ENCODE peak calls at places on chromosomes 3 and 15, in seven cellular contexts. Z is K562, I is HepG2, M is HCT116, G is GM12878, B is H1, O is SK-N-SH. J is an unnamed sample.

GRCh38 chr3:179653777-179654117 is 907 bp downstream of the USP13 start:
- DNase-seq in Z (no peak), I (no peak), M (no peak), G (no peak), B (no peak), O (no peak), J (no peak)

GRCh38 chr15:47466357-47466756 is 250.9 kb upstream of the SEMA6D start:
- DNase-seq in Z (no peak), I (no peak), M (no peak), G (no peak), B (no peak), O (no peak), J (no peak)

GRCh38 chr3:119611664-119612063 is 14.0 kb downstream of the PLA1A start:
- DNase-seq in Z (no peak), I (no peak), M (no peak), G (no peak), B (no peak), O (no peak), J (no peak)

GRCh38 chr3:46586738-46587246 is 20.7 kb upstream of the LRRC2 start:
- DNase-seq in Z (no peak), I (no peak), M (no peak), G (no peak), B (no peak), O (no peak), J (no peak)

GRCh38 chr3:127079211-127079610 is 96.3 kb downstream of the PLXNA1 start:
- DNase-seq in Z (no peak), I (no peak), M (no peak), G (no peak), B (no peak), O (no peak), J (no peak)

GRCh38 chr15:74631935-74632560 is 16.4 kb downstream of the CLK3 start:
- DNase-seq in Z (peak; percentile 72), I (peak; percentile 46), M (no peak), G (no peak), B (no peak), O (peak; percentile 82), J (no peak)

GRCh38 chr15:44490628-44491027 is 46.3 kb upstream of the EIF3J start:
- DNase-seq in Z (no peak), I (no peak), M (no peak), G (no peak), B (no peak), O (no peak), J (no peak)

GRCh38 chr3:39941941-39942340 is 132.5 kb downstream of the MYRIP start:
- DNase-seq in Z (no peak), I (peak; percentile 27), M (no peak), G (no peak), B (no peak), O (no peak), J (no peak)

GRCh38 chr3:173199568-173199967 is 58.5 kb upstream of the SPATA16 start:
- DNase-seq in Z (no peak), I (no peak), M (no peak), G (no peak), B (no peak), O (no peak), J (peak; percentile 33)

GRCh38 chr3:2661078-2661477 is 449.1 kb downstream of the IL5RA start:
- DNase-seq in Z (no peak), I (no peak), M (no peak), G (no peak), B (no peak), O (no peak), J (no peak)

GRCh38 chr3:187708696-187709095 is 6.3 kb upstream of the RTP2 start:
- DNase-seq in Z (no peak), I (no peak), M (no peak), G (no peak), B (no peak), O (no peak), J (no peak)

GRCh38 chr3:42578054-42578453 is 3.7 kb downstream of the SEC22C start:
- DNase-seq in Z (no peak), I (no peak), M (no peak), G (no peak), B (no peak), O (no peak), J (no peak)

GRCh38 chr3:71168961-71169411 is 414.5 kb downstream of the FOXP1 start:
- DNase-seq in Z (no peak), I (no peak), M (no peak), G (no peak), B (no peak), O (peak; percentile 54), J (no peak)

GRCh38 chr15:78702609-78703332 is 61.8 kb upstream of the CHRNB4 start:
- DNase-seq in Z (no peak), I (no peak), M (no peak), G (no peak), B (no peak), O (no peak), J (no peak)

GRCh38 chr3:128997486-128997885 is 3.6 kb upstream of the CFAP92 start:
- DNase-seq in Z (no peak), I (no peak), M (no peak), G (no peak), B (no peak), O (no peak), J (no peak)

GRCh38 chr3:127037423-127037841 is 54.5 kb downstream of the PLXNA1 start:
- DNase-seq in Z (no peak), I (no peak), M (no peak), G (no peak), B (no peak), O (no peak), J (no peak)

GRCh38 chr3:178233371-178233770 is 302.9 kb upstream of the KCNMB2 start:
- DNase-seq in Z (no peak), I (no peak), M (no peak), G (no peak), B (no peak), O (no peak), J (no peak)

GRCh38 chr3:32246079-32246675 is 7.7 kb downstream of the CMTM8 start:
- DNase-seq in Z (no peak), I (no peak), M (no peak), G (no peak), B (no peak), O (no peak), J (no peak)

GRCh38 chr3:129085165-129085715 is 24.7 kb downstream of the GP9 start:
- DNase-seq in Z (no peak), I (no peak), M (no peak), G (no peak), B (no peak), O (no peak), J (no peak)

GRCh38 chr3:135499426-135499825 is 466.1 kb upstream of the PPP2R3A start:
- DNase-seq in Z (no peak), I (no peak), M (no peak), G (no peak), B (no peak), O (no peak), J (no peak)

GRCh38 chr15:29089731-29090616 is 179.6 kb downstream of the NSMCE3 start:
- DNase-seq in Z (no peak), I (no peak), M (no peak), G (no peak), B (no peak), O (no peak), J (no peak)

GRCh38 chr3:30546934-30547333 is 59.5 kb upstream of the TGFBR2 start:
- DNase-seq in Z (no peak), I (no peak), M (no peak), G (no peak), B (no peak), O (no peak), J (no peak)

GRCh38 chr15:41982133-41982930 is 10.0 kb upstream of the EHD4 start:
- DNase-seq in Z (no peak), I (no peak), M (no peak), G (no peak), B (no peak), O (no peak), J (no peak)

DNA sequence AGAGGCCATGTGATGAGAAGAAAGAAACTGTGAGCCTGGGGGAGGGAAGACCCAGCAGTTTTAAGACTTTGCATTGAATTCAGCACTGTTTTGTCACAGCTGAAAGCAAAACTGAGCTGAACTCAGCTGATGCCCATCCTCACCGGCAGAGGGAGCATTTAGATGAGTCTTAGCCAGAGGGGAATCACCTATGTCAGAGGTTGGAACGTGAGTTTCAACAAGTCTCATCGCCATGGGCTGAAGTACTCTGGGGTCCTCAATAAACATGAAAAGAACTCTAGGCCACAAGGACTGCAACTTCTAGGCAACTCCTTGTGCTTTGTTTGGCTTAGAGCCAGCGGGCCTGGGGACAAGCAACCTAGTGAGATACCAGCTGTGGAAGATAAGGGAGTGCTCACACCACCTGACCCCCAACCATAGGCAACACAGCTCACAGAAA is 324.5 kb downstream of the TBL1XR1 start:
- DNase-seq in Z (peak; percentile 31), I (peak; percentile 38), M (peak; percentile 10), G (peak; percentile 16), B (peak; percentile 54), O (peak; percentile 18), J (peak; percentile 60)
- TF ChIP-seq YY1 in Z (no peak), I (no peak), M (no peak), G (peak; percentile 42), B (no peak), O (no peak), J (no peak)

GRCh38 chr3:99683465-99683864 is 45.1 kb downstream of the COL8A1 start:
- DNase-seq in Z (no peak), I (no peak), M (no peak), G (no peak), B (no peak), O (no peak), J (no peak)
- TF ChIP-seq YY1 in Z (no peak), I (no peak), M (no peak), G (no peak), B (no peak), O (no peak), J (no peak)

DNA sequence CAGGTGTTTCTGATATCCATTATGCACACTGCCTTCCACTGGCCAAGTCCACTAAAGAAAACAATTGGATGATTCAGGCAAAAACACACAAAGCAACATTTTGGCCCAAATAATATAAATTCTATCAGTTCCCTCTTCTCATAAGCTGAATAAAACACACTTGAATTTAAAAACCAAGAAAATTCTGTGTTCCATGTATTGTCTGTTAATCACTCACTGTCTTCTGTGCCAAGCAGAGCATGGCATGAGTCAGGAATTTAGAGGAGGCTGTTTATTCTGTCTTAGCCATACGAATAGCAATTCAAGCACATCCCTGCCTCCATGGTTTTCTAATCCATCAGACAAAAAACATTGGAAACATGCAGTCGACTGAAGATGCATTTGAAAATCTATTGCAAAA is 215.6 kb upstream of the UMPS start:
- DNase-seq in Z (no peak), I (no peak), M (no peak), G (no peak), B (no peak), O (no peak), J (no peak)
- TF ChIP-seq YY1 in Z (no peak), I (no peak), M (no peak), G (no peak), B (no peak), O (no peak), J (no peak)

DNA sequence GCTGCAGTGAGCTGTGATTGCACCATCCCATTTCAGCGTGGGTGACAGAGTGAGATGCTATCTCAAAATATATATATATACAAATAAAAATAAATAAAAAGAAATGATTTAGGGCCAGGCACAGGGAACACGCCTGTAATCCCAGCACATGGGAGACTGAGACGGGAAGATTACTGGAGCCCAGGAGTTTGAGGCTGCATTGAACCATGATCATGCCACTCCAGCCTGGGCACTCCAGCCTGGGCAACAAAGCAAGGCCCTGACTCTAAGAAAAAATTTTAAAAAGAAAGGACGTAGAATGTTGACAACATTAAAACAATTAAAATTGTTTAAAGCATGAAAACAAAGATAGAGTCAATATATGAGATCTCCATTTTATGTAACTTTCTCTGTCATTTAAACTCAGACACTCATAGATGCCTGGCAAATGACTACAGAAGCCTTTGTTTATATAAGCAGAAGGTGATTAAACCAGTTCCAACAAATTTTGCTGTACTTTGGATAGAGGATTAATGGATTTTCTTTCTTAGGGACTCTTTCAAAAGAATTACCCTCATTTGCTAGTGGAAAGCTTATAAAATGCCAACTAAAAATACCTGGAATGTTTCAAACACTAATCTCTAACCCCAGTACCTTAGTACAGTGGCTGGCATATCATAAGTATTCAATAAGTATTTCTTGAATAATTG is 10.7 kb upstream of the TRPM7 start:
- DNase-seq in Z (no peak), I (no peak), M (no peak), G (no peak), B (no peak), O (no peak), J (no peak)
- TF ChIP-seq YY1 in Z (no peak), I (no peak), M (no peak), G (no peak), B (no peak), O (no peak), J (no peak)